ENCODE peak calls at places on chromosome 5, in four cellular contexts. P is testis; T is adrenal gland; Y is CD4-positive, CD25-positive, alpha-beta regulatory T cell. R is an unnamed sample. For H3K4me1 and H3K36me3, the result is how much of the 10 kb centered on the place peaks cover.

GRCh38 chr5:115626444-115626823 is 598 bp upstream of the TMED7 start:
- DNase-seq in P (no peak), T (no peak), Y (no peak), R (no peak)

GRCh38 chr5:176737746-176738699 is 72.3 kb upstream of the UNC5A start:
- DNase-seq in P (no peak), T (peak), Y (no peak), R (no peak)

GRCh38 chr5:178213748-178214151 is 9.4 kb downstream of the HNRNPAB start:
- DNase-seq in P (no peak), T (no peak), Y (no peak), R (no peak)

GRCh38 chr5:73818357-73818756 is 192.4 kb downstream of the ARHGEF28 start:
- DNase-seq in P (no peak), T (no peak), Y (no peak), R (no peak)

GRCh38 chr5:124789104-124789605 is 42.7 kb upstream of the ZNF608 start:
- DNase-seq in P (no peak), T (no peak), Y (no peak), R (no peak)

GRCh38 chr5:174329738-174330137 is 284.2 kb downstream of the NSG2 start:
- DNase-seq in P (no peak), T (no peak), Y (no peak), R (no peak)

GRCh38 chr5:64612349-64612961 is 77.8 kb upstream of the SHISAL2B start:
- DNase-seq in P (peak), T (peak), Y (no peak), R (peak)

GRCh38 chr5:175796536-175797499 is 74.6 kb upstream of the CPLX2 start:
- DNase-seq in P (peak), T (peak), Y (peak), R (peak)

GRCh38 chr5:36683821-36684434 is 77.5 kb downstream of the SLC1A3 start:
- DNase-seq in P (no peak), T (no peak), Y (no peak), R (peak)

GRCh38 chr5:133421394-133421793 is 190.9 kb downstream of the FSTL4 start:
- DNase-seq in P (peak), T (no peak), Y (no peak), R (peak)

GRCh38 chr5:57171818-57172465 is 1.9 kb upstream of the GPBP1 start:
- DNase-seq in P (no peak), T (peak), Y (peak), R (no peak)

GRCh38 chr5:95726811-95727763 is 4.0 kb upstream of the RHOBTB3 start:
- DNase-seq in P (no peak), T (no peak), Y (no peak), R (no peak)
- H3K4me1 ChIP-seq in P (half or more), T (half or more), Y (under half), R (under half)

GRCh38 chr5:154745349-154745748 is 9.8 kb upstream of the LARP1 start:
- DNase-seq in P (no peak), T (no peak), Y (no peak), R (no peak)
- H3K27ac ChIP-seq in P (no peak), T (no peak), Y (no peak), R (no peak)

GRCh38 chr5:154277499-154277898 is 87.0 kb downstream of the GALNT10 start:
- DNase-seq in P (no peak), T (no peak), Y (no peak), R (no peak)
- H3K36me3 ChIP-seq in P (under half), T (under half), Y (under half), R (under half)

GRCh38 chr5:140115186-140115500 is 1.2 kb downstream of the PURA start:
- DNase-seq in P (no peak), T (no peak), Y (no peak), R (no peak)
- H3K4me1 ChIP-seq in P (under half), T (under half), Y (half or more), R (under half)

GRCh38 chr5:138452720-138453119 is 12.6 kb upstream of the EGR1 start:
- DNase-seq in P (no peak), T (no peak), Y (no peak), R (no peak)

GRCh38 chr5:138448481-138449398 is 9.9 kb downstream of the REEP2 start:
- DNase-seq in P (no peak), T (no peak), Y (no peak), R (peak)

GRCh38 chr5:138448070-138448469 is 9.2 kb downstream of the REEP2 start:
- DNase-seq in P (no peak), T (no peak), Y (no peak), R (no peak)

GRCh38 chr5:138450971-138451370 is 12.1 kb downstream of the REEP2 start:
- DNase-seq in P (no peak), T (no peak), Y (no peak), R (no peak)

DNA sequence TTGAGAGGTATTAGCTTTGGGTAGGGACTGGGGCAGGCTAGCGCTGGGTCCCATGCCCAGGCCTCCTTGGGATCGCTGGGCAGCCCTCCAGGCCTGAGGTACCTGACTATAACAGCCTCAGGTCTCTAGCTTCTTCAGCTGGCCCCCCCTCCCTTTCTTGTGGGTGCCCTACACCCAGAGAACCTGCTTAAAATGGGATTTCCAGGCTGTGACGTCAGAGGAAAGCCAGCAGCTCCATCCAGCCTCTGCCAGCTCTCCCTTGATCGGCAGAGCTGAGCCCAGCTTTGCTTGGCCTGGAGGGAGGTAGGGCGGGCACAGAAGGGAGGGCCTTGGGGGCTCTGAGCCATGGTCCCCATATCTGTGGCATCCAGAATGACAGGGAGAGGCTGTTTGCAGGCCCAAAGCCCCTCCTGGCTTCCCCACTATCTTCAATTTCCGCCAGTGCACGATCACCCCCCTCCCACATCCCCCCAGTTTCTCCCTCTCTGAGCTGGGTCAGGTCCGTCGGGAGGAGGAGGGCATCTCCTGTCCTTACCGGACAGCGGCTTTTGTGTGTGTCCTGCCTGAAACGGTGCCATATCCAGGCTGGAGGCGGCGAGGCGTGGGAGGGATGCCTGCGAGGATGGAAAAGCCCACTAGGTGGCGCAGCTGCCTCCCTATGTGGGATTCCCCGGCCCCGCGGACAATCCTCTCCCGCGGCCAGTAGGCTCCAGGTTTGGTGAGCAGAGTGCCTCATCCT is 10.8 kb downstream of the REEP2 start:
- DNase-seq in P (peak), T (peak), Y (peak), R (peak)
- H3K27ac ChIP-seq in P (no peak), T (no peak), Y (no peak), R (no peak)

R was measured in SJCRH30.